ENCODE peak calls at places on chromosomes 3 and 15, in five cellular contexts. B is neuronal stem cell, A is trophoblast cell, M is mesenchymal stem cell, Z is H1. O is an unnamed sample.

GRCh38 chr15:54428596-54428995 is 450.4 kb downstream of the UNC13C start:
- DNase-seq in B (no peak), A (no peak), M (no peak), Z (no peak), O (no peak)

GRCh38 chr15:35606345-35606744 is 60.4 kb upstream of the DPH6 start:
- DNase-seq in B (no peak), A (no peak), M (no peak), Z (no peak), O (no peak)

GRCh38 chr3:156615592-156616173 is 58.7 kb upstream of the TIPARP start:
- DNase-seq in B (no peak), A (peak), M (peak), Z (no peak), O (no peak)

GRCh38 chr15:55241895-55242294 is 45.2 kb upstream of the RSL24D1 start:
- DNase-seq in B (no peak), A (no peak), M (peak), Z (no peak), O (no peak)

GRCh38 chr3:138511990-138512389 is 77.6 kb downstream of the ESYT3 start:
- DNase-seq in B (no peak), A (no peak), M (no peak), Z (no peak), O (no peak)

GRCh38 chr15:45091161-45091560 is 22.8 kb downstream of the DUOX2 start:
- DNase-seq in B (no peak), A (no peak), M (peak), Z (no peak), O (no peak)

GRCh38 chr3:183981990-183982658 is 35.6 kb downstream of the ABCC5 start:
- DNase-seq in B (no peak), A (no peak), M (no peak), Z (no peak), O (no peak)

GRCh38 chr3:9715127-9715526 is 11.5 kb downstream of the CPNE9 start:
- DNase-seq in B (no peak), A (no peak), M (no peak), Z (peak), O (peak)

GRCh38 chr3:154684021-154684420 is 254.0 kb upstream of the GPR149 start:
- DNase-seq in B (no peak), A (no peak), M (no peak), Z (peak), O (peak)

GRCh38 chr3:136038668-136039067 is 73.1 kb downstream of the PPP2R3A start:
- DNase-seq in B (no peak), A (no peak), M (no peak), Z (no peak), O (no peak)

GRCh38 chr3:188389711-188390346 is 235.9 kb downstream of the LPP start:
- DNase-seq in B (no peak), A (peak), M (no peak), Z (no peak), O (no peak)

GRCh38 chr3:179272385-179272784 is 21.5 kb upstream of the KCNMB3 start:
- DNase-seq in B (no peak), A (no peak), M (no peak), Z (no peak), O (no peak)

GRCh38 chr3:40588406-40588805 is 63.6 kb downstream of the ZNF621 start:
- DNase-seq in B (no peak), A (peak), M (no peak), Z (no peak), O (peak)

GRCh38 chr3:12916159-12916558 is 74.8 kb upstream of the RPL32 start:
- DNase-seq in B (no peak), A (no peak), M (no peak), Z (no peak), O (no peak)

GRCh38 chr15:28147827-28148226 is 48.7 kb upstream of the OCA2 start:
- DNase-seq in B (no peak), A (no peak), M (peak), Z (no peak), O (no peak)

GRCh38 chr3:32436816-32437189 is 45.1 kb downstream of the CMTM7 start:
- DNase-seq in B (no peak), A (no peak), M (no peak), Z (peak), O (no peak)

GRCh38 chr3:66036586-66037061 is 2.1 kb downstream of the MAGI1 start:
- DNase-seq in B (no peak), A (peak), M (peak), Z (peak), O (peak)

GRCh38 chr15:67900621-67901147 is 60.8 kb upstream of the RNU6-1 start:
- DNase-seq in B (no peak), A (no peak), M (no peak), Z (no peak), O (no peak)

GRCh38 chr3:94431831-94432230 is 369.0 kb downstream of the NSUN3 start:
- DNase-seq in B (no peak), A (no peak), M (peak), Z (no peak), O (no peak)

GRCh38 chr3:29202368-29202767 is 78.5 kb upstream of the RBMS3 start:
- DNase-seq in B (no peak), A (no peak), M (no peak), Z (no peak), O (no peak)

GRCh38 chr15:26721231-26721630 is 51.6 kb downstream of the GABRB3 start:
- DNase-seq in B (no peak), A (no peak), M (no peak), Z (peak), O (peak)
- H3K4ac ChIP-seq in B (no peak), A (no peak), M (no peak), Z (no peak), O (no peak)

DNA sequence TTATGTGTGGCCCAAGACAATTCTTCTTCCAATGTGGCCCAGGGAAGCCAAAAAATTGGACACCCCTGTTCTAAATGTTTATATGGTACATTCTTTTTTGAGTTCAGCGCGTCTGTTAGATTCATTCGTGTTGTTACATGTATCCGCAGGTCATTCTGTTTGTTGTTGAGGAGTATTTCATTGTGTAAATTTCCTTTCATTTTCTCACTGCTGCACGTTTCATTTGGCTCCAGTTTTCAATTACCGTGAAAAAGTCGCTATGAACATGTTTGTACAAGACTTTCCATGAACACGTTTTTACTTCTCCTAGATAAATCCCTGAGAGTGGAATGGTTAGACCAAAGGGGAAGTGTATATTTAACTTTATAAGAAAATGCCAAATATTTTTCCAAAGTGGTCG is 7.5 kb upstream of the OPA1 start:
- DNase-seq in B (no peak), A (no peak), M (no peak), Z (no peak), O (no peak)
- H2BK12ac ChIP-seq in B (no peak), A (no peak), M (no peak), Z (no peak), O (no peak)

GRCh38 chr15:90325677-90326200 is 26.3 kb upstream of the ZNF774 start:
- DNase-seq in B (no peak), A (no peak), M (no peak), Z (no peak), O (no peak)
- H3K4ac ChIP-seq in B (no peak), A (no peak), M (no peak), Z (no peak), O (no peak)

GRCh38 chr15:98690272-98690671 is 41.9 kb downstream of the IGF1R start:
- DNase-seq in B (no peak), A (no peak), M (peak), Z (no peak), O (no peak)
- H2BK12ac ChIP-seq in B (no peak), A (no peak), M (no peak), Z (no peak), O (no peak)

GRCh38 chr3:69764861-69765260 is 25.6 kb downstream of the MITF start:
- DNase-seq in B (no peak), A (no peak), M (peak), Z (no peak), O (no peak)
- H3K4ac ChIP-seq in B (no peak), A (no peak), M (peak), Z (no peak), O (no peak)